ENCODE peak calls at places on chromosomes 4 and X, in seven cellular contexts. E is stimulated activated CD4-positive, alpha-beta T cell treated with anti-CD3 and anti-CD28 coated beads, Interleukin-4, amount 100 ng/mL, for 4 hours; M is GM19239; J is GM03348; F is NCI-H510A treated with DMSO at 0.1 percent for 48 hours; Z is transverse colon; K is T-cell. A is an unnamed sample.
A peak's percentile ranks its signal among the peaks of the same experiment; 100 is the strongest.

GRCh38 chr4:147648656-147649055 is 31.5 kb downstream of the TMEM184C start:
- DNase-seq in F (no peak), M (no peak), K (no peak), J (no peak), E (no peak), Z (no peak), A (no peak)

GRCh38 chr4:140105436-140105835 is 48.5 kb downstream of the MAML3 start:
- DNase-seq in F (no peak), Z (no peak), M (no peak), J (no peak), K (no peak), E (no peak), A (no peak)

GRCh38 chr4:4673070-4673469 is 131.2 kb upstream of the STX18 start:
- DNase-seq in Z (peak; percentile 44), E (no peak), J (peak; percentile 83), K (no peak), M (no peak), F (no peak), A (no peak)

GRCh38 chr4:163264934-163265333 is 67.5 kb downstream of the NPY1R start:
- DNase-seq in K (no peak), M (no peak), F (no peak), Z (no peak), J (no peak), E (no peak), A (no peak)

GRCh38 chr4:33369366-33369899 is 2649.3 kb downstream of the PCDH7 start:
- DNase-seq in Z (no peak), E (no peak), M (no peak), K (no peak), F (no peak), J (peak; percentile 6), A (peak; percentile 2)

GRCh38 chr4:76305971-76306881 is at the start of gene STBD1:
- DNase-seq in Z (peak; percentile 89), M (peak; percentile 9), F (peak; percentile 80), E (peak; percentile 22), K (no peak), J (peak; percentile 88), A (peak; percentile 46)

GRCh38 chr4:37533286-37534033 is 152.7 kb downstream of the RELL1 start:
- DNase-seq in M (no peak), Z (no peak), J (no peak), F (no peak), K (no peak), E (no peak), A (no peak)

GRCh38 chrX:357693-358471 is 28.8 kb downstream of the PPP2R3B start:
- DNase-seq in J (peak; percentile 31), Z (no peak), E (peak; percentile 24), K (peak; percentile 48), F (no peak), M (no peak), A (no peak)

GRCh38 chrX:30865020-30865419 is 24.0 kb downstream of the TAB3 start:
- DNase-seq in E (no peak), J (no peak), K (peak; percentile 4), Z (no peak), F (no peak), M (no peak), A (no peak)

GRCh38 chr4:78551420-78552351 is at the start of gene ANXA3:
- DNase-seq in Z (peak; percentile 77), K (no peak), E (peak; percentile 2), J (peak; percentile 45), M (peak; percentile 32), F (peak; percentile 44), A (no peak)

GRCh38 chr4:132498215-132498614 is 650.9 kb upstream of the PCDH10 start:
- DNase-seq in M (no peak), K (no peak), Z (no peak), F (no peak), E (no peak), J (no peak), A (no peak)

GRCh38 chr4:166290426-166290825 is 417.4 kb downstream of the TLL1 start:
- DNase-seq in Z (no peak), F (no peak), J (no peak), K (no peak), E (no peak), M (no peak), A (no peak)

GRCh38 chr4:177047851-177048174 is 255.1 kb upstream of the VEGFC start:
- DNase-seq in F (no peak), Z (no peak), M (no peak), E (no peak), K (no peak), J (peak; percentile 14), A (no peak)

GRCh38 chrX:108162265-108162664 is 70.7 kb downstream of the ATG4A start:
- DNase-seq in J (no peak), K (no peak), E (no peak), M (no peak), F (no peak), Z (no peak), A (no peak)

GRCh38 chr4:114535725-114536124 is 62.9 kb upstream of the UGT8 start:
- DNase-seq in Z (no peak), E (no peak), J (no peak), M (no peak), K (no peak), F (no peak), A (no peak)

GRCh38 chrX:21745756-21746155 is 12.2 kb downstream of the SMPX start:
- DNase-seq in Z (peak; percentile 28), E (peak; percentile 23), J (peak; percentile 9), M (no peak), F (peak; percentile 2), K (peak; percentile 31), A (no peak)

GRCh38 chr4:24497221-24497620 is 87.1 kb downstream of the DHX15 start:
- DNase-seq in E (no peak), F (no peak), M (no peak), K (no peak), J (no peak), Z (no peak), A (no peak)

GRCh38 chrX:48927736-48928382 is 9.0 kb upstream of the PIM2 start:
- DNase-seq in F (no peak), E (no peak), J (no peak), Z (no peak), K (no peak), M (no peak), A (no peak)

GRCh38 chr4:173243321-173243720 is 74.7 kb downstream of the GALNT7 start:
- DNase-seq in E (no peak), M (no peak), Z (no peak), J (peak; percentile 44), K (no peak), F (no peak), A (no peak)

GRCh38 chrX:54044877-54045328 is 630 bp upstream of the PHF8 start:
- DNase-seq in F (peak; percentile 58), J (no peak), E (no peak), Z (no peak), K (no peak), M (no peak), A (no peak)

GRCh38 chrX:71617742-71618141 is 569 bp downstream of the CXCR3 start:
- DNase-seq in E (no peak), M (no peak), K (no peak), J (no peak), Z (peak; percentile 30), F (no peak), A (no peak)

GRCh38 chr4:127012549-127012948 is 620.2 kb upstream of the INTU start:
- DNase-seq in F (no peak), E (no peak), M (no peak), Z (no peak), J (peak; percentile 8), K (no peak), A (no peak)

GRCh38 chrX:154354013-154354412 is 20.4 kb downstream of the FLNA start:
- DNase-seq in F (no peak), E (no peak), K (no peak), Z (no peak), M (no peak), J (no peak), A (no peak)

GRCh38 chr4:8509311-8509950 is 68.9 kb downstream of the TRMT44 start:
- DNase-seq in K (no peak), M (no peak), F (no peak), E (no peak), Z (no peak), J (no peak), A (no peak)

A was measured in T1000.